ENCODE peak calls at places on chromosomes 13 and 19, in six cellular contexts. J is RWPE1; U is CD8-positive, alpha-beta T cell; Z is Peyer's patch; H is fibroblast of lung; I is endothelial cell. G is an unnamed sample.

GRCh38 chr19:57279418-57280164 is 694 bp upstream of the ZNF460 start:
- DNase-seq in J (peak), U (peak), Z (peak), H (peak), I (peak), G (peak)

GRCh38 chr19:291561-292280 is 518 bp upstream of the PLPP2 start:
- DNase-seq in J (no peak), U (no peak), Z (no peak), H (no peak), I (no peak), G (no peak)

GRCh38 chr19:30061557-30062330 is 119.7 kb downstream of the URI1 start:
- DNase-seq in J (no peak), U (no peak), Z (no peak), H (no peak), I (no peak), G (no peak)

GRCh38 chr19:19321143-19321577 is 531 bp downstream of the MAU2 start:
- DNase-seq in J (no peak), U (no peak), Z (no peak), H (peak), I (no peak), G (no peak)

GRCh38 chr19:9144920-9145319 is 4.7 kb downstream of the ZNF317 start:
- DNase-seq in J (no peak), U (no peak), Z (no peak), H (peak), I (no peak), G (no peak)

GRCh38 chr13:101053694-101054093 is 362.6 kb downstream of the NALCN start:
- DNase-seq in J (no peak), U (no peak), Z (no peak), H (no peak), I (no peak), G (no peak)

GRCh38 chr19:17026706-17027427 is at the start of gene CPAMD8:
- DNase-seq in J (no peak), U (no peak), Z (no peak), H (no peak), I (no peak), G (no peak)

GRCh38 chr19:15612342-15612741 is 2.7 kb upstream of the CYP4F8 start:
- DNase-seq in J (no peak), U (no peak), Z (no peak), H (no peak), I (no peak), G (no peak)

GRCh38 chr13:57862879-57863278 is 231.3 kb downstream of the PCDH17 start:
- DNase-seq in J (no peak), U (no peak), Z (no peak), H (no peak), I (no peak), G (no peak)

GRCh38 chr19:48478339-48479061 is 9.3 kb downstream of the CYTH2 start:
- DNase-seq in J (no peak), U (no peak), Z (no peak), H (no peak), I (no peak), G (no peak)

GRCh38 chr13:95239293-95239692 is 62.0 kb downstream of the ABCC4 start:
- DNase-seq in J (no peak), U (no peak), Z (no peak), H (peak), I (no peak), G (peak)

GRCh38 chr19:45195764-45196163 is 17.2 kb downstream of the BLOC1S3 start:
- DNase-seq in J (peak), U (no peak), Z (no peak), H (no peak), I (no peak), G (no peak)

GRCh38 chr19:45206328-45206727 is 27.7 kb downstream of the BLOC1S3 start:
- DNase-seq in J (no peak), U (no peak), Z (no peak), H (no peak), I (no peak), G (no peak)

GRCh38 chr19:45205810-45206209 is 27.2 kb downstream of the BLOC1S3 start:
- DNase-seq in J (no peak), U (no peak), Z (no peak), H (no peak), I (no peak), G (no peak)

GRCh38 chr19:45202637-45203036 is 24.1 kb downstream of the BLOC1S3 start:
- DNase-seq in J (no peak), U (no peak), Z (no peak), H (no peak), I (no peak), G (no peak)

DNA sequence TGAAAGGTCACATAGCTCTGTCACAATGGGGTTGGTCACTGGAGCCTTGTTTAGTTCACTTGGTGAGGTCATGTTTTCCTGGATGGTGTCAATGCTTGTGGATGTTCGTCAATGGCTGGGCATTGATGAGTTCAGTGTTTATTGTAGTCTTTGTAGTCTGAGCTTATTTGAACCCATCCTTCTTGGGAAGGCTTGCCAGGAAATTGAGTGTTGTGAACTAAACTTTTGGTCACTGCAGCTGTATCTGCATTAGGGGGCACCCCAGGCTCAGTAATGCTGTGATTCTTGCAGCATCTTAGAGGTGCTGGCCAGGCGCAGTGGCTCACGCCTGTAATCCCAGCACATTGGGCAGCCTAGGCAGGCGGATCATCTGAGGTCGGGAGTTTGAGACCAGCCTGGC is 22.0 kb downstream of the BLOC1S3 start:
- DNase-seq in J (no peak), U (no peak), Z (no peak), H (peak), I (peak), G (no peak)
- TF ChIP-seq CTCF in J (no peak), U (no peak), Z (no peak), H (peak), I (peak), G (no peak)

GRCh38 chr13:78247362-78247761 is 328.7 kb upstream of the EDNRB start:
- DNase-seq in J (no peak), U (no peak), Z (no peak), H (no peak), I (no peak), G (no peak)
- TF ChIP-seq CTCF in J (no peak), U (no peak), Z (no peak), H (no peak), I (no peak), G (no peak)

DNA sequence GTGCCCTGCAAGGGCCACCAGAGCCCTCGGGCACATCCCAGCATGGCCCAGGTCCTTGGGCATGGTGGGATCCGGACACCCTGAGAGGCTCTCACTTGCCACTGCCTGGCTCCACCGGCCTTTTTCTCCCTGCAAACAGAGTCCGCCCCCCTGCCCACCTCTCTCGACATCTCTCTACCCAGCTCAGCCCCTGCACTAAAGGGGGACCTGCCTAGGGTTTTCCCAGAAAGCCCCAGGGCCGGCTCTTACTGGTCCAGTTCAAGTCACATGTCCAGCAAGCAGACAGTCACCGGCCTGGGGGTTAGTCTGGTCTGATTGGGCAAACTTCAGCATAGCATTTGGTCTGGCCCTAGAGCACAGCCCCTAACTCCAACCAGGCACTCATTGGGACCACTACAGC is 52.9 kb downstream of the SMARCA4 start:
- DNase-seq in J (no peak), U (no peak), Z (no peak), H (no peak), I (no peak), G (no peak)
- TF ChIP-seq CTCF in J (no peak), U (no peak), Z (no peak), H (no peak), I (no peak), G (no peak)

DNA sequence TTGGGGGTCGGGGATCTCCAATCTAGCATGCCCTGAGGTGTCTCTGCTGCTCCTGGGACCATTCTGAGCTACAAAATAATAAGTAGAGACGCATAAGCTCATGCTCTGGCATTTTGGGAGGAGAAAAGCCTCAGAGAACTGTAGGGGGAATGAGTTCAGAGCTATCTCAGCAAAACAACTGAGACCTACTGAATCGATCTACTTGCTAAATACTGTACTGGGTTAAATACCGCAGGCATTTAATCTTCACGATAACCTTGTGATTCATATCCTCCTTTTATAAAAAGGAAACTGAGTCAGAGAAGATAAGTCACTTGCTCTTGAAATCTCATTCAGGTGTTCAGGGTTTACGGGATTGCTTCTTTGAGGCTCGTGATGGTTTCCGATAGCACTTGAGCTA is 468.1 kb downstream of the FGF9 start:
- DNase-seq in J (no peak), U (no peak), Z (no peak), H (no peak), I (no peak), G (no peak)
- TF ChIP-seq CTCF in J (no peak), U (no peak), Z (no peak), H (no peak), I (no peak), G (no peak)

GRCh38 chr13:102724923-102725322 is 30.1 kb upstream of the METTL21C start:
- DNase-seq in J (peak), U (no peak), Z (no peak), H (peak), I (no peak), G (no peak)
- TF ChIP-seq CTCF in J (peak), U (no peak), Z (no peak), H (peak), I (no peak), G (peak)

GRCh38 chr19:3575260-3575741 is 2.6 kb downstream of the HMG20B start:
- DNase-seq in J (no peak), U (no peak), Z (no peak), H (no peak), I (peak), G (no peak)
- TF ChIP-seq CTCF in J (peak), U (no peak), Z (no peak), H (no peak), I (no peak), G (peak)

GRCh38 chr19:6481541-6482342 is at the start of gene DENND1C:
- DNase-seq in J (no peak), U (peak), Z (peak), H (no peak), I (peak), G (peak)
- TF ChIP-seq CTCF in J (peak), U (no peak), Z (peak), H (peak), I (peak), G (peak)

G was measured in GM13977.